ENCODE peak calls at places on chromosomes 5 and 9, in ten cellular contexts. One of them, this sample, is unnamed.

GRCh38 chr5:58963361-58963760 is 380.5 kb downstream of the RAB3C start:
- DNase-seq in RKO: no peak
- DNase-seq in mesenchymal stem cell: no peak
- DNase-seq in T-helper 9 cell: no peak
- DNase-seq in sciatic nerve: no peak
- DNase-seq in GM04504: no peak
- DNase-seq in skeletal muscle cell: no peak
- DNase-seq in CD4-positive, alpha-beta T cell: no peak
- DNase-seq in brain microvascular endothelial cell: no peak
- DNase-seq in iPS-NIHi11: no peak
- DNase-seq in this sample: no peak

GRCh38 chr9:83062653-83063527 is at the start of gene RASEF:
- DNase-seq in sciatic nerve: no peak
- DNase-seq in CD4-positive, alpha-beta T cell: no peak
- DNase-seq in iPS-NIHi11: peak
- DNase-seq in GM04504: no peak
- DNase-seq in brain microvascular endothelial cell: no peak
- DNase-seq in T-helper 9 cell: no peak
- DNase-seq in RKO: no peak
- DNase-seq in mesenchymal stem cell: peak
- DNase-seq in skeletal muscle cell: no peak
- DNase-seq in this sample: peak

GRCh38 chr5:56751914-56752313 is 63.4 kb upstream of the MAP3K1 start:
- DNase-seq in GM04504: no peak
- DNase-seq in CD4-positive, alpha-beta T cell: no peak
- DNase-seq in RKO: no peak
- DNase-seq in sciatic nerve: no peak
- DNase-seq in brain microvascular endothelial cell: no peak
- DNase-seq in mesenchymal stem cell: no peak
- DNase-seq in skeletal muscle cell: no peak
- DNase-seq in T-helper 9 cell: no peak
- DNase-seq in iPS-NIHi11: no peak
- DNase-seq in this sample: no peak

GRCh38 chr9:31715250-31715649 is 669.2 kb upstream of the ACO1 start:
- DNase-seq in skeletal muscle cell: peak
- DNase-seq in RKO: no peak
- DNase-seq in mesenchymal stem cell: no peak
- DNase-seq in CD4-positive, alpha-beta T cell: no peak
- DNase-seq in T-helper 9 cell: no peak
- DNase-seq in brain microvascular endothelial cell: no peak
- DNase-seq in iPS-NIHi11: no peak
- DNase-seq in sciatic nerve: no peak
- DNase-seq in GM04504: no peak
- DNase-seq in this sample: peak

GRCh38 chr5:132388244-132389050 is 18.9 kb downstream of the SLC22A5 start:
- DNase-seq in CD4-positive, alpha-beta T cell: no peak
- DNase-seq in brain microvascular endothelial cell: no peak
- DNase-seq in T-helper 9 cell: no peak
- DNase-seq in mesenchymal stem cell: peak
- DNase-seq in RKO: no peak
- DNase-seq in skeletal muscle cell: no peak
- DNase-seq in sciatic nerve: no peak
- DNase-seq in iPS-NIHi11: no peak
- DNase-seq in GM04504: peak
- DNase-seq in this sample: peak

GRCh38 chr5:13553896-13554295 is 390.6 kb downstream of the DNAH5 start:
- DNase-seq in CD4-positive, alpha-beta T cell: no peak
- DNase-seq in iPS-NIHi11: peak
- DNase-seq in GM04504: no peak
- DNase-seq in T-helper 9 cell: no peak
- DNase-seq in skeletal muscle cell: no peak
- DNase-seq in sciatic nerve: no peak
- DNase-seq in mesenchymal stem cell: no peak
- DNase-seq in RKO: peak
- DNase-seq in brain microvascular endothelial cell: peak
- DNase-seq in this sample: no peak

GRCh38 chr5:74394543-74394923 is 246.0 kb downstream of the ENC1 start:
- DNase-seq in mesenchymal stem cell: no peak
- DNase-seq in brain microvascular endothelial cell: no peak
- DNase-seq in CD4-positive, alpha-beta T cell: no peak
- DNase-seq in RKO: no peak
- DNase-seq in sciatic nerve: no peak
- DNase-seq in iPS-NIHi11: no peak
- DNase-seq in skeletal muscle cell: no peak
- DNase-seq in GM04504: no peak
- DNase-seq in T-helper 9 cell: no peak
- DNase-seq in this sample: no peak

GRCh38 chr5:40361378-40361777 is 318.3 kb upstream of the PTGER4 start:
- DNase-seq in GM04504: no peak
- DNase-seq in T-helper 9 cell: no peak
- DNase-seq in mesenchymal stem cell: no peak
- DNase-seq in iPS-NIHi11: no peak
- DNase-seq in RKO: no peak
- DNase-seq in skeletal muscle cell: no peak
- DNase-seq in CD4-positive, alpha-beta T cell: no peak
- DNase-seq in brain microvascular endothelial cell: no peak
- DNase-seq in sciatic nerve: no peak
- DNase-seq in this sample: no peak

GRCh38 chr5:174119386-174119785 is 73.9 kb downstream of the NSG2 start:
- DNase-seq in CD4-positive, alpha-beta T cell: no peak
- DNase-seq in sciatic nerve: no peak
- DNase-seq in T-helper 9 cell: no peak
- DNase-seq in skeletal muscle cell: no peak
- DNase-seq in brain microvascular endothelial cell: no peak
- DNase-seq in GM04504: no peak
- DNase-seq in mesenchymal stem cell: no peak
- DNase-seq in RKO: no peak
- DNase-seq in iPS-NIHi11: peak
- DNase-seq in this sample: no peak

GRCh38 chr5:77709993-77710392 is 66.1 kb downstream of the TBCA start:
- DNase-seq in CD4-positive, alpha-beta T cell: no peak
- DNase-seq in RKO: no peak
- DNase-seq in iPS-NIHi11: no peak
- DNase-seq in GM04504: no peak
- DNase-seq in sciatic nerve: no peak
- DNase-seq in T-helper 9 cell: no peak
- DNase-seq in skeletal muscle cell: no peak
- DNase-seq in brain microvascular endothelial cell: no peak
- DNase-seq in mesenchymal stem cell: no peak
- DNase-seq in this sample: no peak

GRCh38 chr9:127778280-127779135 is at the start of gene SH2D3C:
- DNase-seq in mesenchymal stem cell: no peak
- DNase-seq in CD4-positive, alpha-beta T cell: peak
- DNase-seq in T-helper 9 cell: peak
- DNase-seq in sciatic nerve: no peak
- DNase-seq in iPS-NIHi11: no peak
- DNase-seq in GM04504: no peak
- DNase-seq in skeletal muscle cell: peak
- DNase-seq in RKO: no peak
- DNase-seq in brain microvascular endothelial cell: no peak
- DNase-seq in this sample: no peak

GRCh38 chr5:94375801-94376200 is 242.6 kb downstream of the KIAA0825 start:
- DNase-seq in brain microvascular endothelial cell: peak
- DNase-seq in mesenchymal stem cell: no peak
- DNase-seq in RKO: no peak
- DNase-seq in CD4-positive, alpha-beta T cell: no peak
- DNase-seq in skeletal muscle cell: no peak
- DNase-seq in sciatic nerve: no peak
- DNase-seq in iPS-NIHi11: no peak
- DNase-seq in T-helper 9 cell: no peak
- DNase-seq in GM04504: no peak
- DNase-seq in this sample: no peak

GRCh38 chr5:175538576-175538975 is 60.2 kb downstream of the SFXN1 start:
- DNase-seq in CD4-positive, alpha-beta T cell: no peak
- DNase-seq in T-helper 9 cell: no peak
- DNase-seq in sciatic nerve: no peak
- DNase-seq in mesenchymal stem cell: no peak
- DNase-seq in skeletal muscle cell: no peak
- DNase-seq in brain microvascular endothelial cell: no peak
- DNase-seq in GM04504: no peak
- DNase-seq in RKO: no peak
- DNase-seq in iPS-NIHi11: no peak
- DNase-seq in this sample: no peak

GRCh38 chr5:73743161-73743560 is 117.2 kb downstream of the ARHGEF28 start:
- DNase-seq in CD4-positive, alpha-beta T cell: no peak
- DNase-seq in GM04504: no peak
- DNase-seq in skeletal muscle cell: no peak
- DNase-seq in RKO: no peak
- DNase-seq in iPS-NIHi11: no peak
- DNase-seq in brain microvascular endothelial cell: no peak
- DNase-seq in mesenchymal stem cell: no peak
- DNase-seq in sciatic nerve: no peak
- DNase-seq in T-helper 9 cell: no peak
- DNase-seq in this sample: no peak

GRCh38 chr9:117720555-117720954 is 16.4 kb downstream of the TLR4 start:
- DNase-seq in mesenchymal stem cell: peak
- DNase-seq in brain microvascular endothelial cell: no peak
- DNase-seq in skeletal muscle cell: peak
- DNase-seq in GM04504: peak
- DNase-seq in iPS-NIHi11: no peak
- DNase-seq in CD4-positive, alpha-beta T cell: no peak
- DNase-seq in RKO: no peak
- DNase-seq in T-helper 9 cell: no peak
- DNase-seq in sciatic nerve: no peak
- DNase-seq in this sample: peak

GRCh38 chr5:175692996-175693700 is 35.3 kb downstream of the HRH2 start:
- DNase-seq in T-helper 9 cell: no peak
- DNase-seq in GM04504: no peak
- DNase-seq in RKO: no peak
- DNase-seq in CD4-positive, alpha-beta T cell: no peak
- DNase-seq in skeletal muscle cell: no peak
- DNase-seq in brain microvascular endothelial cell: no peak
- DNase-seq in sciatic nerve: no peak
- DNase-seq in mesenchymal stem cell: no peak
- DNase-seq in iPS-NIHi11: no peak
- DNase-seq in this sample: no peak

GRCh38 chr5:59361454-59361853 is 532.1 kb downstream of the PDE4D start:
- DNase-seq in brain microvascular endothelial cell: no peak
- DNase-seq in mesenchymal stem cell: no peak
- DNase-seq in GM04504: no peak
- DNase-seq in skeletal muscle cell: no peak
- DNase-seq in sciatic nerve: no peak
- DNase-seq in RKO: no peak
- DNase-seq in CD4-positive, alpha-beta T cell: no peak
- DNase-seq in iPS-NIHi11: no peak
- DNase-seq in T-helper 9 cell: no peak
- DNase-seq in this sample: no peak

GRCh38 chr9:117796681-117797080 is 92.5 kb downstream of the TLR4 start:
- DNase-seq in GM04504: peak
- DNase-seq in T-helper 9 cell: no peak
- DNase-seq in CD4-positive, alpha-beta T cell: no peak
- DNase-seq in iPS-NIHi11: no peak
- DNase-seq in sciatic nerve: no peak
- DNase-seq in RKO: no peak
- DNase-seq in brain microvascular endothelial cell: peak
- DNase-seq in mesenchymal stem cell: peak
- DNase-seq in skeletal muscle cell: peak
- DNase-seq in this sample: peak

GRCh38 chr9:117622347-117622746 is 81.9 kb upstream of the TLR4 start:
- DNase-seq in sciatic nerve: no peak
- DNase-seq in T-helper 9 cell: no peak
- DNase-seq in iPS-NIHi11: no peak
- DNase-seq in skeletal muscle cell: no peak
- DNase-seq in GM04504: no peak
- DNase-seq in CD4-positive, alpha-beta T cell: no peak
- DNase-seq in RKO: no peak
- DNase-seq in brain microvascular endothelial cell: no peak
- DNase-seq in mesenchymal stem cell: no peak
- DNase-seq in this sample: no peak

GRCh38 chr5:137167187-137167586 is 331.9 kb downstream of the SPOCK1 start:
- DNase-seq in mesenchymal stem cell: no peak
- DNase-seq in sciatic nerve: no peak
- DNase-seq in skeletal muscle cell: no peak
- DNase-seq in GM04504: no peak
- DNase-seq in RKO: no peak
- DNase-seq in CD4-positive, alpha-beta T cell: no peak
- DNase-seq in T-helper 9 cell: no peak
- DNase-seq in iPS-NIHi11: no peak
- DNase-seq in brain microvascular endothelial cell: no peak
- DNase-seq in this sample: no peak

GRCh38 chr5:172413601-172414000 is 40.7 kb downstream of the SH3PXD2B start:
- DNase-seq in CD4-positive, alpha-beta T cell: no peak
- DNase-seq in GM04504: no peak
- DNase-seq in sciatic nerve: no peak
- DNase-seq in brain microvascular endothelial cell: no peak
- DNase-seq in mesenchymal stem cell: no peak
- DNase-seq in T-helper 9 cell: no peak
- DNase-seq in RKO: no peak
- DNase-seq in skeletal muscle cell: no peak
- DNase-seq in iPS-NIHi11: no peak
- DNase-seq in this sample: peak

GRCh38 chr5:66238435-66238834 is 94.3 kb downstream of the SREK1 start:
- DNase-seq in brain microvascular endothelial cell: no peak
- DNase-seq in iPS-NIHi11: no peak
- DNase-seq in GM04504: no peak
- DNase-seq in skeletal muscle cell: no peak
- DNase-seq in T-helper 9 cell: no peak
- DNase-seq in CD4-positive, alpha-beta T cell: no peak
- DNase-seq in RKO: no peak
- DNase-seq in sciatic nerve: no peak
- DNase-seq in mesenchymal stem cell: no peak
- DNase-seq in this sample: no peak

GRCh38 chr5:72456391-72457060 is 50.7 kb downstream of the ZNF366 start:
- DNase-seq in brain microvascular endothelial cell: no peak
- DNase-seq in sciatic nerve: no peak
- DNase-seq in mesenchymal stem cell: no peak
- DNase-seq in skeletal muscle cell: no peak
- DNase-seq in GM04504: no peak
- DNase-seq in iPS-NIHi11: no peak
- DNase-seq in RKO: no peak
- DNase-seq in CD4-positive, alpha-beta T cell: no peak
- DNase-seq in T-helper 9 cell: no peak
- DNase-seq in this sample: no peak

GRCh38 chr5:74556631-74557595 is 83.6 kb downstream of the ENC1 start:
- DNase-seq in CD4-positive, alpha-beta T cell: no peak
- DNase-seq in GM04504: peak
- DNase-seq in RKO: no peak
- DNase-seq in sciatic nerve: no peak
- DNase-seq in T-helper 9 cell: no peak
- DNase-seq in mesenchymal stem cell: peak
- DNase-seq in iPS-NIHi11: no peak
- DNase-seq in brain microvascular endothelial cell: no peak
- DNase-seq in skeletal muscle cell: no peak
- DNase-seq in this sample: peak

GRCh38 chr5:14522721-14523120 is 58.9 kb upstream of the OTULINL start:
- DNase-seq in mesenchymal stem cell: no peak
- DNase-seq in T-helper 9 cell: no peak
- DNase-seq in iPS-NIHi11: no peak
- DNase-seq in GM04504: no peak
- DNase-seq in sciatic nerve: no peak
- DNase-seq in brain microvascular endothelial cell: no peak
- DNase-seq in CD4-positive, alpha-beta T cell: no peak
- DNase-seq in skeletal muscle cell: no peak
- DNase-seq in RKO: no peak
- DNase-seq in this sample: no peak

GRCh38 chr5:154652746-154653417 is 102.3 kb upstream of the LARP1 start:
- DNase-seq in RKO: no peak
- DNase-seq in GM04504: no peak
- DNase-seq in mesenchymal stem cell: peak
- DNase-seq in CD4-positive, alpha-beta T cell: no peak
- DNase-seq in T-helper 9 cell: no peak
- DNase-seq in brain microvascular endothelial cell: no peak
- DNase-seq in sciatic nerve: no peak
- DNase-seq in skeletal muscle cell: no peak
- DNase-seq in iPS-NIHi11: no peak
- DNase-seq in this sample: no peak

GRCh38 chr9:113532809-113533190 is 69.3 kb downstream of the RGS3 start:
- DNase-seq in sciatic nerve: peak
- DNase-seq in GM04504: no peak
- DNase-seq in brain microvascular endothelial cell: no peak
- DNase-seq in skeletal muscle cell: no peak
- DNase-seq in RKO: no peak
- DNase-seq in T-helper 9 cell: no peak
- DNase-seq in mesenchymal stem cell: no peak
- DNase-seq in CD4-positive, alpha-beta T cell: no peak
- DNase-seq in iPS-NIHi11: no peak
- DNase-seq in this sample: no peak

GRCh38 chr5:143515829-143516228 is 112.3 kb upstream of the NR3C1 start:
- DNase-seq in CD4-positive, alpha-beta T cell: no peak
- DNase-seq in RKO: no peak
- DNase-seq in mesenchymal stem cell: peak
- DNase-seq in iPS-NIHi11: no peak
- DNase-seq in T-helper 9 cell: no peak
- DNase-seq in GM04504: no peak
- DNase-seq in brain microvascular endothelial cell: no peak
- DNase-seq in sciatic nerve: no peak
- DNase-seq in skeletal muscle cell: peak
- DNase-seq in this sample: no peak